ENCODE peak calls at places on chromosomes 3 and 15, in six cellular contexts. I, N, W, K, R and O are unnamed samples. For H3K36me3, the result is how much of the 10 kb centered on the place peaks cover.

GRCh38 chr3:170488802-170489201 is 70.1 kb downstream of the CLDN11 start:
- DNase-seq in N (no peak), I (no peak), K (no peak), R (no peak), W (no peak), O (no peak)

GRCh38 chr3:192928720-192929119 is 11.1 kb upstream of the MB21D2 start:
- DNase-seq in N (no peak), R (no peak), W (no peak), I (no peak), K (no peak), O (no peak)

GRCh38 chr3:146701246-146701645 is 96.1 kb upstream of the PLSCR5 start:
- DNase-seq in N (no peak), R (no peak), I (no peak), K (no peak), W (no peak), O (no peak)

GRCh38 chr3:152720941-152721718 is 113.8 kb upstream of the P2RY1 start:
- DNase-seq in I (no peak), K (no peak), R (no peak), W (no peak), N (no peak), O (no peak)

GRCh38 chr3:109373933-109374332 is 36.6 kb upstream of the DPPA4 start:
- DNase-seq in K (no peak), R (no peak), I (no peak), N (no peak), W (no peak), O (no peak)

GRCh38 chr15:48962662-48963523 is 826 bp downstream of the SHC4 start:
- DNase-seq in I (peak), N (peak), R (no peak), W (peak), K (peak), O (no peak)

GRCh38 chr3:151690645-151691044 is 43.1 kb upstream of the AADACL2 start:
- DNase-seq in K (no peak), I (no peak), N (no peak), W (no peak), R (no peak), O (no peak)

GRCh38 chr3:31772781-31773180 is 208.3 kb downstream of the OSBPL10 start:
- DNase-seq in R (no peak), K (no peak), I (no peak), N (no peak), W (no peak), O (no peak)

GRCh38 chr3:9969632-9970019 is 17.0 kb downstream of the EMC3 start:
- DNase-seq in N (no peak), W (no peak), I (no peak), K (no peak), R (no peak), O (no peak)

GRCh38 chr15:84983711-84984110 is 2.1 kb downstream of the PDE8A start:
- DNase-seq in N (no peak), W (no peak), I (no peak), R (no peak), K (no peak), O (no peak)

GRCh38 chr15:84981054-84981710 is 474 bp upstream of the PDE8A start:
- DNase-seq in I (peak), N (peak), W (peak), K (peak), R (peak), O (no peak)

GRCh38 chr15:84983299-84983698 is 1.6 kb downstream of the PDE8A start:
- DNase-seq in R (no peak), I (no peak), K (peak), N (no peak), W (no peak), O (no peak)

GRCh38 chr15:84981711-84982300 is at the start of gene PDE8A:
- DNase-seq in N (no peak), W (peak), R (no peak), I (no peak), K (peak), O (no peak)

DNA sequence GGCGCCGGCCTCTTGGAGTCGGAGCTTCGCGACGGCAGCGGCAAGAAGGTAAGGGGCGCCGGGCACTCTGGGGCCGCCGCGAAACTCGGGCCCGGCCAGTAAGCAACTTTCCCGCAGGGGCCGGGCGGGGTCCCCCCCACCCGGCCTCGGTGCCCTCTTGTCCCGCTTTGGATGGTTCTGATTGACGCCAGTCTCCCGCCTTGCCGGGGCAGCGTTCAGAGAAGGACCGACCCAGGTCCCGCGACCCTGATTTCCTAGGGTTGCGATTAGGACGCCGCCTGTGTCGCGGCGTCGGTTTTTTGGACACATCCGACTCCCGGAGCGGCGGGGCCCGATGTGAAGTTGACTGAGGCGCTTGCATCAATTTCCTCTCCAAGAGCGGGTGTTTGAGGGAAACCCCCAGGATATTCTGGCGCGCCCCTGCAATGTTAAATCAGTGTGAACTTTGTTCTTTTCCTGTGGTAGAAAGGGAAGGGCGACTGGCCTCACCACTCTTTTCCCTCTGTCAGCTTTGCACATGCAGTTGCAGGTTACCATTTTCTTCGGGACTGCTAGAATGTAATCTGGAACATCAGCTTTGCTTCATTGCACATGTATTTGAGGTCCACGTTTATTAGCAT is 755 bp downstream of the PDE8A start:
- DNase-seq in R (no peak), I (peak), K (peak), N (peak), W (peak), O (no peak)
- TF ChIP-seq POLR2A in R (no peak), I (no peak), K (no peak), N (no peak), W (peak), O (no peak)

GRCh38 chr15:63973212-63974009 is 72.9 kb downstream of the DAPK2 start:
- DNase-seq in R (no peak), I (no peak), N (no peak), K (no peak), W (no peak), O (peak)

GRCh38 chr15:63974036-63974435 is 72.2 kb downstream of the DAPK2 start:
- DNase-seq in I (no peak), R (no peak), W (no peak), N (no peak), K (no peak), O (no peak)

GRCh38 chr15:63979227-63979793 is 67.0 kb downstream of the DAPK2 start:
- DNase-seq in K (no peak), I (no peak), N (no peak), R (no peak), W (no peak), O (peak)

GRCh38 chr15:63978511-63979226 is 67.6 kb downstream of the DAPK2 start:
- DNase-seq in N (no peak), W (no peak), K (no peak), I (no peak), R (no peak), O (peak)

GRCh38 chr15:63977102-63977501 is 69.2 kb downstream of the DAPK2 start:
- DNase-seq in K (no peak), W (no peak), N (no peak), I (no peak), R (no peak), O (peak)
- H3K36me3 ChIP-seq in K (under half), W (under half), N (under half), I (under half), R (under half), O (under half)

GRCh38 chr15:67065531-67066005 is at the start of gene SMAD3:
- DNase-seq in K (peak), I (peak), R (peak), N (peak), W (peak), O (no peak)
- TF ChIP-seq POLR2A in K (peak), I (peak), R (peak), N (peak), W (peak), O (no peak)

DNA sequence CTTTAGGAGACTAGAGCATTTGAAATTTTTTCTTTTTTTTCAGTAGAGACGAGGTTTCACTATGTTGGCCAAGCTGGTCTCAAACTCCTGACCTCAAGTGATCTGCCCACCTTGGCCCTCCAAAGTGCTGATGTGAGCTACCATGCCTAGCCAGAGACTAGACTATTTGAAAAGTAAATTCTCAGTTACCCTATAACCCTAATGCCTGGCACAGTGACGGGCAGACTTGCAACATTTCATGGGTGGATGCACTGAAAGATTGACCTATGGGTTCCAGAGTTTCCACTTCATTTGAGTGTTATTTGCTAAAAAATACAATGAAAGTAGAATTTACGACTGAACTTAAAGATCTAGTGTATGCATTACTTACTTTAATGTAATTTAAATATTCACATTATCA is 45.7 kb upstream of the LIPC start:
- DNase-seq in I (no peak), W (no peak), R (no peak), N (no peak), K (no peak), O (no peak)
- H3K36me3 ChIP-seq in I (under half), W (under half), R (under half), N (under half), K (under half), O (under half)

DNA sequence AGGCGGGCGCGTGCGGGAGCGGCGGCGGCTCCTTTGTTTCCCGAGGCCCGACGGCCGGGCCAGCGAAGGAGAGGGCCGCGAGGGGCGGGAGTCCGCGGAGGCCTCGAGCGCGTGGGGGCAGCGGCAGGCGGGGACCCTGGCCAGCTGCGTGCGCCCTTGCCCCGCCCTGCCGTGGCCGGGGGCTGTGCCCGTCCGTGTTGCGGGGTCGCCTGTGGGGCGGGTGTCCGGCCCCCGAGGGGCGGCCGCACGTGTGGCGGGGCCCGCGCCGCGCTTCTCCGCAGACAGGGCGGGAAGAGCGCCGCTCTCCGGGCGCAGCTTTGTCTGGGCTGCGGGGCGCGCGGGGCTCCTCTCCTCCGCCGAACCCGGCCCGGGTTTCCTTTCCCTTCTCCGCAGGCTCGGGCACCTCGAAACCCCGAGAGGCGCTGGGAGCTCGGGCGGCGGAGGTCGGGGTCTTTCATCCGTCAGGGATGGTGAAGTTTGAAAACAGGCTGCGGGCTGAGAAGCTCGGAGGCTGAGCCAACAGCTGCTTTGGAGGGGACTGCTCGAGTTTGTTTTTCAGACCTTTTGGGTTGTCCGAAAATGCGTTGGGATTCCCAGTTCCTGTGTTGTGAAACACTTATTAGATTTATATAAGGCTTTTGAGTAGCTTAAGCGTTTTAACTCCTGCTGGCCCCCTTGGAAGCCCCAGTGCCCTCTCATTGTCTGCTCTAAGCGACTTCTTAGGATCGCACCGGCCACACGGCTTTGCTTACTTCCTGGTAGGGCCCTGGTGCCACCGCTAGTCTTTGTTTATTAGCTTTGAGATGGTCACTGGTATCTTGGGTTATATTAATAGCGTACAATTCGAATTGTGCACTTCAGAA is 817 bp downstream of the USP3 start:
- DNase-seq in R (no peak), W (peak), I (peak), N (peak), K (peak), O (no peak)
- TF ChIP-seq POLR2A in R (no peak), W (peak), I (no peak), N (no peak), K (peak), O (no peak)